ENCODE peak calls at places on chromosomes 2 and 18, in eight cellular contexts. One of them, this sample, is unnamed.

GRCh38 chr2:157194097-157194688 is 63.3 kb upstream of the GALNT5 start:
- DNase-seq in lung: no peak
- DNase-seq in transverse colon: peak
- DNase-seq in cardiac fibroblast: peak
- DNase-seq in colonic mucosa: no peak
- DNase-seq in brain microvascular endothelial cell: peak
- DNase-seq in WTC11: no peak
- DNase-seq in GM12878: no peak
- DNase-seq in this sample: no peak

GRCh38 chr2:208638059-208638458 is 231.5 kb downstream of the PTH2R start:
- DNase-seq in transverse colon: no peak
- DNase-seq in colonic mucosa: peak
- DNase-seq in cardiac fibroblast: no peak
- DNase-seq in lung: no peak
- DNase-seq in brain microvascular endothelial cell: no peak
- DNase-seq in WTC11: no peak
- DNase-seq in GM12878: no peak
- DNase-seq in this sample: no peak

GRCh38 chr2:45729753-45730512 is 78.5 kb downstream of the PRKCE start:
- DNase-seq in brain microvascular endothelial cell: peak
- DNase-seq in WTC11: no peak
- DNase-seq in lung: no peak
- DNase-seq in transverse colon: no peak
- DNase-seq in cardiac fibroblast: no peak
- DNase-seq in colonic mucosa: no peak
- DNase-seq in GM12878: peak
- DNase-seq in this sample: no peak

GRCh38 chr2:53768233-53768542 is 584 bp downstream of the CHAC2 start:
- DNase-seq in cardiac fibroblast: peak
- DNase-seq in colonic mucosa: no peak
- DNase-seq in GM12878: no peak
- DNase-seq in lung: no peak
- DNase-seq in brain microvascular endothelial cell: peak
- DNase-seq in WTC11: peak
- DNase-seq in transverse colon: no peak
- DNase-seq in this sample: no peak

GRCh38 chr18:48330016-48330991 is 78.9 kb downstream of the ZBTB7C start:
- DNase-seq in lung: no peak
- DNase-seq in colonic mucosa: no peak
- DNase-seq in brain microvascular endothelial cell: peak
- DNase-seq in GM12878: no peak
- DNase-seq in transverse colon: no peak
- DNase-seq in WTC11: no peak
- DNase-seq in cardiac fibroblast: peak
- DNase-seq in this sample: peak

GRCh38 chr2:180077295-180077906 is 70.3 kb upstream of the CWC22 start:
- DNase-seq in colonic mucosa: no peak
- DNase-seq in WTC11: no peak
- DNase-seq in lung: no peak
- DNase-seq in transverse colon: no peak
- DNase-seq in GM12878: no peak
- DNase-seq in cardiac fibroblast: peak
- DNase-seq in brain microvascular endothelial cell: no peak
- DNase-seq in this sample: peak

GRCh38 chr18:67108894-67109293 is 407.6 kb downstream of the DSEL start:
- DNase-seq in brain microvascular endothelial cell: no peak
- DNase-seq in lung: no peak
- DNase-seq in transverse colon: no peak
- DNase-seq in GM12878: no peak
- DNase-seq in WTC11: no peak
- DNase-seq in colonic mucosa: no peak
- DNase-seq in cardiac fibroblast: no peak
- DNase-seq in this sample: no peak

GRCh38 chr2:159118115-159118858 is 149.8 kb downstream of the TANC1 start:
- DNase-seq in cardiac fibroblast: peak
- DNase-seq in transverse colon: peak
- DNase-seq in WTC11: peak
- DNase-seq in GM12878: peak
- DNase-seq in colonic mucosa: peak
- DNase-seq in brain microvascular endothelial cell: peak
- DNase-seq in lung: peak
- DNase-seq in this sample: peak

GRCh38 chr2:207184768-207185167 is 19.0 kb upstream of the KLF7 start:
- DNase-seq in transverse colon: no peak
- DNase-seq in WTC11: no peak
- DNase-seq in GM12878: no peak
- DNase-seq in brain microvascular endothelial cell: no peak
- DNase-seq in lung: no peak
- DNase-seq in cardiac fibroblast: no peak
- DNase-seq in colonic mucosa: no peak
- DNase-seq in this sample: no peak

DNA sequence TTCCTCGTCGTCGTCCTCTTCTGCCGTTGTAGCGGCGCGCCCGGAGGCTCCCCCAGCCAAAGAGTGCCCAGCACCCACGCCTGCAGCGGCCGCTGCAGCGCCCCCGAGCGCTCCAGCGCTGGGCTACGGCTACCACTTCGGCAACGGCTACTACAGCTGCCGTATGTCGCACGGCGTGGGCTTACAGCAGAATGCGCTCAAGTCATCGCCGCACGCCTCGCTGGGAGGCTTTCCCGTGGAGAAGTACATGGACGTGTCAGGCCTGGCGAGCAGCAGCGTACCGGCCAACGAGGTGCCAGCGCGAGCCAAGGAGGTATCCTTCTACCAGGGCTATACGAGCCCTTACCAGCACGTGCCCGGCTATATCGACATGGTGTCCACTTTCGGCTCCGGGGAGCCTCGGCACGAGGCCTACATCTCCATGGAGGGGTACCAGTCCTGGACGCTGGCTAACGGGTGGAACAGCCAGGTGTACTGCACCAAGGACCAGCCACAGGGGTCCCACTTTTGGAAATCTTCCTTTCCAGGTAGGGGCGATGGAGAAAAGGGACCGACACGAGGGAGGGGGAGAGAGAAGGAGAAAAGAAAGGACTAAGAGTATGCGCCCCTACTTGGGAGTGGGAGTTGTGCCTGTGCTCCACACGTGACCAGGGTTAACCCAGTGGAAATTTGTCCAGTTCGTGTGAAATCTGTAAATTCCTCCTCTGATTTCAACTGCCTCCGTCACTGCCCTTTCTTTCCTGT is 796 bp downstream of the HOXD13 start:
- DNase-seq in WTC11: no peak
- DNase-seq in colonic mucosa: no peak
- DNase-seq in transverse colon: no peak
- DNase-seq in brain microvascular endothelial cell: no peak
- DNase-seq in lung: no peak
- DNase-seq in GM12878: no peak
- DNase-seq in cardiac fibroblast: no peak
- DNase-seq in this sample: no peak
- TF ChIP-seq CTCF in WTC11: no peak
- TF ChIP-seq CTCF in colonic mucosa: no peak
- TF ChIP-seq CTCF in transverse colon: no peak
- TF ChIP-seq CTCF in brain microvascular endothelial cell: no peak
- TF ChIP-seq CTCF in lung: no peak
- TF ChIP-seq CTCF in GM12878: no peak
- TF ChIP-seq CTCF in cardiac fibroblast: no peak
- TF ChIP-seq CTCF in this sample: peak

GRCh38 chr2:214057986-214058385 is 352.9 kb upstream of the VWC2L start:
- DNase-seq in lung: no peak
- DNase-seq in colonic mucosa: no peak
- DNase-seq in cardiac fibroblast: no peak
- DNase-seq in WTC11: no peak
- DNase-seq in transverse colon: no peak
- DNase-seq in brain microvascular endothelial cell: no peak
- DNase-seq in GM12878: no peak
- DNase-seq in this sample: no peak
- TF ChIP-seq CTCF in lung: no peak
- TF ChIP-seq CTCF in colonic mucosa: no peak
- TF ChIP-seq CTCF in cardiac fibroblast: no peak
- TF ChIP-seq CTCF in WTC11: no peak
- TF ChIP-seq CTCF in transverse colon: no peak
- TF ChIP-seq CTCF in brain microvascular endothelial cell: no peak
- TF ChIP-seq CTCF in GM12878: no peak
- TF ChIP-seq CTCF in this sample: no peak

GRCh38 chr2:241903121-241904010 is 33.8 kb downstream of the RTP5 start:
- DNase-seq in colonic mucosa: no peak
- DNase-seq in transverse colon: no peak
- DNase-seq in GM12878: no peak
- DNase-seq in WTC11: no peak
- DNase-seq in lung: no peak
- DNase-seq in brain microvascular endothelial cell: no peak
- DNase-seq in cardiac fibroblast: no peak
- DNase-seq in this sample: no peak

GRCh38 chr2:241900251-241901017 is 30.9 kb downstream of the RTP5 start:
- DNase-seq in colonic mucosa: no peak
- DNase-seq in transverse colon: no peak
- DNase-seq in WTC11: no peak
- DNase-seq in lung: no peak
- DNase-seq in cardiac fibroblast: no peak
- DNase-seq in brain microvascular endothelial cell: no peak
- DNase-seq in GM12878: no peak
- DNase-seq in this sample: no peak

GRCh38 chr2:241901018-241901380 is 31.5 kb downstream of the RTP5 start:
- DNase-seq in lung: no peak
- DNase-seq in transverse colon: no peak
- DNase-seq in colonic mucosa: no peak
- DNase-seq in GM12878: no peak
- DNase-seq in brain microvascular endothelial cell: no peak
- DNase-seq in cardiac fibroblast: no peak
- DNase-seq in WTC11: no peak
- DNase-seq in this sample: no peak

GRCh38 chr2:241902357-241902991 is 32.9 kb downstream of the RTP5 start:
- DNase-seq in transverse colon: no peak
- DNase-seq in colonic mucosa: no peak
- DNase-seq in cardiac fibroblast: no peak
- DNase-seq in brain microvascular endothelial cell: no peak
- DNase-seq in WTC11: no peak
- DNase-seq in GM12878: no peak
- DNase-seq in lung: no peak
- DNase-seq in this sample: no peak

GRCh38 chr2:241901500-241902351 is 32.2 kb downstream of the RTP5 start:
- DNase-seq in cardiac fibroblast: no peak
- DNase-seq in transverse colon: no peak
- DNase-seq in colonic mucosa: no peak
- DNase-seq in GM12878: no peak
- DNase-seq in brain microvascular endothelial cell: no peak
- DNase-seq in WTC11: peak
- DNase-seq in lung: no peak
- DNase-seq in this sample: no peak
- TF ChIP-seq CTCF in cardiac fibroblast: no peak
- TF ChIP-seq CTCF in transverse colon: no peak
- TF ChIP-seq CTCF in colonic mucosa: no peak
- TF ChIP-seq CTCF in GM12878: no peak
- TF ChIP-seq CTCF in brain microvascular endothelial cell: no peak
- TF ChIP-seq CTCF in WTC11: no peak
- TF ChIP-seq CTCF in lung: no peak
- TF ChIP-seq CTCF in this sample: no peak

GRCh38 chr18:2223859-2224258 is 347.4 kb downstream of the METTL4 start:
- DNase-seq in colonic mucosa: peak
- DNase-seq in GM12878: no peak
- DNase-seq in brain microvascular endothelial cell: peak
- DNase-seq in WTC11: peak
- DNase-seq in transverse colon: no peak
- DNase-seq in lung: no peak
- DNase-seq in cardiac fibroblast: peak
- DNase-seq in this sample: no peak
- TF ChIP-seq CTCF in colonic mucosa: peak
- TF ChIP-seq CTCF in GM12878: peak
- TF ChIP-seq CTCF in brain microvascular endothelial cell: peak
- TF ChIP-seq CTCF in WTC11: no peak
- TF ChIP-seq CTCF in transverse colon: peak
- TF ChIP-seq CTCF in lung: no peak
- TF ChIP-seq CTCF in cardiac fibroblast: peak
- TF ChIP-seq CTCF in this sample: peak

This sample was measured in AG09319.